ENCODE peak calls at places on chromosomes 12 and 14, in five cellular contexts. E is SHP77, L is KBM-7, R is NCI-H774, F is WERI-Rb-1. I is an unnamed sample.

GRCh38 chr12:2756756-2757155 is 38.0 kb upstream of the FKBP4 start:
- DNase-seq in R (no peak), L (no peak), E (no peak), F (no peak), I (no peak)

GRCh38 chr14:31962920-31963319 is 114.2 kb upstream of the ARHGAP5 start:
- DNase-seq in L (no peak), E (no peak), R (no peak), F (no peak), I (no peak)

GRCh38 chr12:62785941-62786559 is 148.9 kb downstream of the PPM1H start:
- DNase-seq in L (peak), R (no peak), E (no peak), F (no peak), I (peak)

GRCh38 chr12:63826002-63826585 is 18.4 kb upstream of the SRGAP1 start:
- DNase-seq in L (peak), F (no peak), R (peak), E (peak), I (no peak)

GRCh38 chr12:14942532-14942931 is 4.2 kb upstream of the ERP27 start:
- DNase-seq in L (no peak), F (no peak), R (no peak), E (no peak), I (no peak)

GRCh38 chr14:19823765-19824164 is 20.2 kb downstream of the OR4N2 start:
- DNase-seq in F (no peak), L (no peak), R (no peak), E (no peak), I (no peak)

GRCh38 chr14:82510007-82510406 is 976.4 kb upstream of the SEL1L start:
- DNase-seq in R (no peak), F (no peak), E (no peak), L (no peak), I (no peak)

GRCh38 chr12:107130830-107131760 is 37.7 kb upstream of the CRY1 start:
- DNase-seq in L (no peak), E (peak), F (peak), R (peak), I (no peak)